ENCODE peak calls at places on chromosomes 3 and 15, in eight cellular contexts. One of them, this sample, is unnamed.

GRCh38 chr3:79729096-79729495 is 38.7 kb downstream of the ROBO1 start:
- DNase-seq in retinal pigment epithelial cell: peak
- DNase-seq in mesothelial cell of epicardium: peak
- DNase-seq in neural progenitor cell: no peak
- DNase-seq in GM12865: no peak
- DNase-seq in GM23338: no peak
- DNase-seq in adrenal gland: peak
- DNase-seq in progenitor cell of endocrine pancreas: no peak
- DNase-seq in this sample: no peak

GRCh38 chr15:61038910-61039309 is 190.2 kb downstream of the RORA start:
- DNase-seq in retinal pigment epithelial cell: no peak
- DNase-seq in GM12865: no peak
- DNase-seq in progenitor cell of endocrine pancreas: no peak
- DNase-seq in adrenal gland: no peak
- DNase-seq in neural progenitor cell: no peak
- DNase-seq in GM23338: no peak
- DNase-seq in mesothelial cell of epicardium: no peak
- DNase-seq in this sample: no peak

GRCh38 chr3:179348325-179349013 is 960 bp downstream of the MFN1 start:
- DNase-seq in neural progenitor cell: peak
- DNase-seq in mesothelial cell of epicardium: no peak
- DNase-seq in adrenal gland: no peak
- DNase-seq in progenitor cell of endocrine pancreas: no peak
- DNase-seq in GM12865: peak
- DNase-seq in retinal pigment epithelial cell: no peak
- DNase-seq in GM23338: no peak
- DNase-seq in this sample: no peak

GRCh38 chr3:180048840-180049239 is 12.1 kb upstream of the PEX5L start:
- DNase-seq in adrenal gland: no peak
- DNase-seq in retinal pigment epithelial cell: peak
- DNase-seq in GM23338: no peak
- DNase-seq in progenitor cell of endocrine pancreas: no peak
- DNase-seq in mesothelial cell of epicardium: no peak
- DNase-seq in GM12865: no peak
- DNase-seq in neural progenitor cell: no peak
- DNase-seq in this sample: no peak

GRCh38 chr15:96218623-96219465 is 111.7 kb upstream of the NR2F2 start:
- DNase-seq in GM23338: no peak
- DNase-seq in adrenal gland: peak
- DNase-seq in GM12865: no peak
- DNase-seq in neural progenitor cell: no peak
- DNase-seq in progenitor cell of endocrine pancreas: no peak
- DNase-seq in mesothelial cell of epicardium: no peak
- DNase-seq in retinal pigment epithelial cell: no peak
- DNase-seq in this sample: no peak

GRCh38 chr15:90481023-90481422 is 48.7 kb upstream of the CRTC3 start:
- DNase-seq in retinal pigment epithelial cell: no peak
- DNase-seq in neural progenitor cell: no peak
- DNase-seq in GM12865: peak
- DNase-seq in mesothelial cell of epicardium: no peak
- DNase-seq in adrenal gland: no peak
- DNase-seq in progenitor cell of endocrine pancreas: no peak
- DNase-seq in GM23338: no peak
- DNase-seq in this sample: no peak

GRCh38 chr15:74776851-74777768 is 4.8 kb upstream of the CSK start:
- DNase-seq in GM23338: peak
- DNase-seq in retinal pigment epithelial cell: no peak
- DNase-seq in mesothelial cell of epicardium: no peak
- DNase-seq in GM12865: peak
- DNase-seq in neural progenitor cell: peak
- DNase-seq in adrenal gland: no peak
- DNase-seq in progenitor cell of endocrine pancreas: no peak
- DNase-seq in this sample: peak

GRCh38 chr3:132432639-132433038 is 15.3 kb downstream of the DNAJC13 start:
- DNase-seq in mesothelial cell of epicardium: no peak
- DNase-seq in progenitor cell of endocrine pancreas: no peak
- DNase-seq in retinal pigment epithelial cell: peak
- DNase-seq in GM23338: no peak
- DNase-seq in GM12865: no peak
- DNase-seq in neural progenitor cell: no peak
- DNase-seq in adrenal gland: no peak
- DNase-seq in this sample: no peak

GRCh38 chr15:80870893-80871292 is 91.7 kb downstream of the CEMIP start:
- DNase-seq in mesothelial cell of epicardium: no peak
- DNase-seq in GM12865: no peak
- DNase-seq in adrenal gland: no peak
- DNase-seq in progenitor cell of endocrine pancreas: no peak
- DNase-seq in neural progenitor cell: no peak
- DNase-seq in GM23338: no peak
- DNase-seq in retinal pigment epithelial cell: no peak
- DNase-seq in this sample: no peak

GRCh38 chr3:72591522-72592421 is 256.5 kb downstream of the SHQ1 start:
- DNase-seq in GM23338: peak
- DNase-seq in neural progenitor cell: peak
- DNase-seq in retinal pigment epithelial cell: no peak
- DNase-seq in GM12865: no peak
- DNase-seq in adrenal gland: peak
- DNase-seq in mesothelial cell of epicardium: no peak
- DNase-seq in progenitor cell of endocrine pancreas: no peak
- DNase-seq in this sample: no peak

GRCh38 chr3:53303957-53304356 is 43.4 kb downstream of the DCP1A start:
- DNase-seq in neural progenitor cell: no peak
- DNase-seq in adrenal gland: peak
- DNase-seq in progenitor cell of endocrine pancreas: no peak
- DNase-seq in retinal pigment epithelial cell: no peak
- DNase-seq in mesothelial cell of epicardium: no peak
- DNase-seq in GM12865: no peak
- DNase-seq in GM23338: no peak
- DNase-seq in this sample: no peak

GRCh38 chr3:112390783-112391641 is 58.1 kb downstream of the CD200 start:
- DNase-seq in retinal pigment epithelial cell: peak
- DNase-seq in mesothelial cell of epicardium: no peak
- DNase-seq in GM23338: peak
- DNase-seq in progenitor cell of endocrine pancreas: no peak
- DNase-seq in neural progenitor cell: peak
- DNase-seq in adrenal gland: no peak
- DNase-seq in GM12865: peak
- DNase-seq in this sample: no peak

GRCh38 chr15:51844747-51845426 is 15.4 kb downstream of the TMOD3 start:
- DNase-seq in retinal pigment epithelial cell: no peak
- DNase-seq in GM23338: no peak
- DNase-seq in adrenal gland: no peak
- DNase-seq in neural progenitor cell: no peak
- DNase-seq in progenitor cell of endocrine pancreas: no peak
- DNase-seq in GM12865: no peak
- DNase-seq in mesothelial cell of epicardium: no peak
- DNase-seq in this sample: no peak

GRCh38 chr15:29268706-29269484 is 727 bp downstream of the NSMCE3 start:
- DNase-seq in adrenal gland: peak
- DNase-seq in neural progenitor cell: peak
- DNase-seq in GM23338: peak
- DNase-seq in progenitor cell of endocrine pancreas: peak
- DNase-seq in GM12865: peak
- DNase-seq in mesothelial cell of epicardium: no peak
- DNase-seq in retinal pigment epithelial cell: no peak
- DNase-seq in this sample: peak

GRCh38 chr15:92903588-92903955 is 3.4 kb downstream of the CHD2 start:
- DNase-seq in neural progenitor cell: no peak
- DNase-seq in GM12865: no peak
- DNase-seq in retinal pigment epithelial cell: no peak
- DNase-seq in GM23338: no peak
- DNase-seq in adrenal gland: no peak
- DNase-seq in mesothelial cell of epicardium: no peak
- DNase-seq in progenitor cell of endocrine pancreas: no peak
- DNase-seq in this sample: no peak

GRCh38 chr3:10223676-10224639 is 24.3 kb upstream of the TATDN2 start:
- DNase-seq in retinal pigment epithelial cell: no peak
- DNase-seq in progenitor cell of endocrine pancreas: no peak
- DNase-seq in adrenal gland: no peak
- DNase-seq in mesothelial cell of epicardium: no peak
- DNase-seq in GM12865: peak
- DNase-seq in neural progenitor cell: no peak
- DNase-seq in GM23338: no peak
- DNase-seq in this sample: no peak

GRCh38 chr15:57364282-57365007 is 11.9 kb upstream of the CGNL1 start:
- DNase-seq in mesothelial cell of epicardium: no peak
- DNase-seq in GM12865: no peak
- DNase-seq in GM23338: peak
- DNase-seq in adrenal gland: no peak
- DNase-seq in retinal pigment epithelial cell: no peak
- DNase-seq in neural progenitor cell: peak
- DNase-seq in progenitor cell of endocrine pancreas: no peak
- DNase-seq in this sample: no peak
- TF ChIP-seq CTCF in mesothelial cell of epicardium: no peak
- TF ChIP-seq CTCF in GM12865: no peak
- TF ChIP-seq CTCF in GM23338: peak
- TF ChIP-seq CTCF in adrenal gland: peak
- TF ChIP-seq CTCF in retinal pigment epithelial cell: peak
- TF ChIP-seq CTCF in neural progenitor cell: peak
- TF ChIP-seq CTCF in progenitor cell of endocrine pancreas: peak
- TF ChIP-seq CTCF in this sample: no peak

DNA sequence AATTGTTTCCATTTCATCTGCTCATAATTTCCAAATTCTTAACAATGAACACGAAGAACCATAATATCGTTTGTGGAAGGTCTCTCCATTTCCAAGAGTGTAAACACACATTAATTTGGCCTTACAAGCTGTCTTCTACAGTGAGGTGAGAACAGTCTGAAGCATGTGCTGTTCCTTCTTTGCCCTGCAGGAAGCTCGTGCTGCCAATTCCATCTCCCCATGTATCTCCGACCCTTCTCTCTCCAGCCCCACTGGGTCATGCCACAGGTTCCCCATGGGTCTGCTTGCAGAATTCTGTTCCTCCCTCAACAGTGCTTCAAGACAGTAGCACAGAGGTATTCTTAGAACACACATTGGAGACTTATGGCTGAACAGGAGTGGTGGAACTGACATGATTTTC is 70.5 kb downstream of the CHSY1 start:
- DNase-seq in neural progenitor cell: no peak
- DNase-seq in retinal pigment epithelial cell: no peak
- DNase-seq in adrenal gland: no peak
- DNase-seq in progenitor cell of endocrine pancreas: no peak
- DNase-seq in mesothelial cell of epicardium: no peak
- DNase-seq in GM23338: no peak
- DNase-seq in GM12865: no peak
- DNase-seq in this sample: no peak
- TF ChIP-seq CTCF in neural progenitor cell: no peak
- TF ChIP-seq CTCF in retinal pigment epithelial cell: no peak
- TF ChIP-seq CTCF in adrenal gland: no peak
- TF ChIP-seq CTCF in progenitor cell of endocrine pancreas: no peak
- TF ChIP-seq CTCF in mesothelial cell of epicardium: no peak
- TF ChIP-seq CTCF in GM23338: no peak
- TF ChIP-seq CTCF in GM12865: no peak
- TF ChIP-seq CTCF in this sample: no peak

GRCh38 chr3:168053115-168053514 is 42.6 kb downstream of the GOLIM4 start:
- DNase-seq in mesothelial cell of epicardium: no peak
- DNase-seq in retinal pigment epithelial cell: no peak
- DNase-seq in neural progenitor cell: no peak
- DNase-seq in adrenal gland: no peak
- DNase-seq in progenitor cell of endocrine pancreas: no peak
- DNase-seq in GM12865: no peak
- DNase-seq in GM23338: no peak
- DNase-seq in this sample: no peak
- TF ChIP-seq CTCF in mesothelial cell of epicardium: no peak
- TF ChIP-seq CTCF in retinal pigment epithelial cell: peak
- TF ChIP-seq CTCF in neural progenitor cell: no peak
- TF ChIP-seq CTCF in adrenal gland: peak
- TF ChIP-seq CTCF in progenitor cell of endocrine pancreas: peak
- TF ChIP-seq CTCF in GM12865: peak
- TF ChIP-seq CTCF in GM23338: peak
- TF ChIP-seq CTCF in this sample: no peak

DNA sequence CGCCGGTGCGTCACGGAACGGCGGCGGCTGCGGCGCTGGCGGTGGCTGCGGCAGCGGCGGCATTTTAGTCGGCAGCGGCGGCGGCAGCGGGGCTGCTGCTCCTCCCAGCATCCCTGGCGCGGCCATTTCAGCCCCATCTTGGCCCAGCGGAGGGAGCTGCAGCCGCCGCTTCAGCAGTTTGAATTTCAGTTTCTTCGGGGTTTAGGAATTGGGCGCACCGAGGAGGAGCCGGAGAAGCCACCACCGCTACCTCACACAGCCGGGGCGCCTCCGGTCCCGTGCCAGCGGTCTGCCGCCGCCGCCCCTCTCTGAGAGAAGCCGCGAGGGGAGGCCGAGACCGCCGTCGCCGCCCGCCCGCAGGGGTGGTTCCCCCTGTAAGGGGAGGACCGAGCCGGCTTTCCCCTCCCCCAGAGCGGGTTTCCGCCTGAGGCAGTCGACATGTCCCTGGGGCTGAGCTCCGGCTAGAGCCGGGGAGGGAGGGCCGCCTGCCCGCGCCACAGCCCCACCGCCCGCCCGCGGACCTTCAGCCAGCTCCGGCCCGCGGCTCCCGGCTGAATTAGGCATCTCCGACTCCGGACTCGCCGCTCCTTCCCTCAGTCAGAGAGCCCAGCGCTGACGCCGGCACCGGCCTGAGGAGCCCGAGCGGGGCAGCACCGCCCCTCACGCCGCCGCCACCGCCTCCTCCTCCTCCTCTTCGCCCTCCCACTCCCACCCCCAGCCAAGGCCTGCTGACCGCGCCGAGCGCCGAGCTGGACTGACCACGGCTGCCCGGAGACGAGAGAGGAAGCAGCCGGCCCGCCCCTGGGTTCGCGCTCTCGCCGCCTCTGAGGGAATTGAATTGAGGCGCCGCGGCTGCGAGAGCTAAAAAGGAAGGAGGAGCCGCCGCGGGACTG is at the start of gene TSC22D2:
- DNase-seq in adrenal gland: peak
- DNase-seq in retinal pigment epithelial cell: peak
- DNase-seq in GM23338: peak
- DNase-seq in GM12865: peak
- DNase-seq in mesothelial cell of epicardium: peak
- DNase-seq in neural progenitor cell: peak
- DNase-seq in progenitor cell of endocrine pancreas: peak
- DNase-seq in this sample: peak
- TF ChIP-seq CTCF in adrenal gland: no peak
- TF ChIP-seq CTCF in retinal pigment epithelial cell: peak
- TF ChIP-seq CTCF in GM23338: peak
- TF ChIP-seq CTCF in GM12865: no peak
- TF ChIP-seq CTCF in mesothelial cell of epicardium: peak
- TF ChIP-seq CTCF in neural progenitor cell: peak
- TF ChIP-seq CTCF in progenitor cell of endocrine pancreas: peak
- TF ChIP-seq CTCF in this sample: no peak

This sample was measured in left lung.